ENCODE peak calls at places on chromosome 21, in seven cellular contexts. One of them, this sample, is unnamed.

GRCh38 chr21:17610862-17611261 is 1.8 kb downstream of the BTG3 start:
- DNase-seq in AG09309: no peak
- DNase-seq in GM12865: no peak
- DNase-seq in IMR-90: peak; percentile 11
- DNase-seq in CD4-positive, alpha-beta T cell: no peak
- DNase-seq in thoracic aorta: no peak
- DNase-seq in A549: peak; percentile 1
- DNase-seq in this sample: no peak

GRCh38 chr21:35294231-35294898 is 245.3 kb upstream of the RUNX1 start:
- DNase-seq in IMR-90: no peak
- DNase-seq in AG09309: no peak
- DNase-seq in thoracic aorta: no peak
- DNase-seq in CD4-positive, alpha-beta T cell: no peak
- DNase-seq in GM12865: no peak
- DNase-seq in A549: no peak
- DNase-seq in this sample: no peak

GRCh38 chr21:17270234-17270633 is 242.6 kb upstream of the CXADR start:
- DNase-seq in thoracic aorta: no peak
- DNase-seq in AG09309: peak; percentile 17
- DNase-seq in GM12865: no peak
- DNase-seq in A549: peak; percentile 18
- DNase-seq in CD4-positive, alpha-beta T cell: no peak
- DNase-seq in IMR-90: peak; percentile 31
- DNase-seq in this sample: no peak

GRCh38 chr21:27269646-27270045 is 302.8 kb upstream of the ADAMTS5 start:
- DNase-seq in IMR-90: peak; percentile 97
- DNase-seq in AG09309: peak; percentile 78
- DNase-seq in A549: no peak
- DNase-seq in thoracic aorta: no peak
- DNase-seq in GM12865: no peak
- DNase-seq in CD4-positive, alpha-beta T cell: no peak
- DNase-seq in this sample: no peak

GRCh38 chr21:34227386-34227852 is 136.4 kb upstream of the KCNE2 start:
- DNase-seq in IMR-90: peak; percentile 45
- DNase-seq in AG09309: no peak
- DNase-seq in GM12865: no peak
- DNase-seq in A549: no peak
- DNase-seq in CD4-positive, alpha-beta T cell: no peak
- DNase-seq in thoracic aorta: peak; percentile 19
- DNase-seq in this sample: no peak

GRCh38 chr21:30166705-30167104 is at the start of gene CLDN17:
- DNase-seq in thoracic aorta: no peak
- DNase-seq in IMR-90: no peak
- DNase-seq in A549: no peak
- DNase-seq in CD4-positive, alpha-beta T cell: no peak
- DNase-seq in AG09309: no peak
- DNase-seq in GM12865: no peak
- DNase-seq in this sample: no peak

GRCh38 chr21:34835526-34835925 is 166.7 kb downstream of the CLIC6 start:
- DNase-seq in A549: no peak
- DNase-seq in CD4-positive, alpha-beta T cell: no peak
- DNase-seq in GM12865: no peak
- DNase-seq in AG09309: peak; percentile 52
- DNase-seq in thoracic aorta: no peak
- DNase-seq in IMR-90: no peak
- DNase-seq in this sample: no peak

GRCh38 chr21:25638634-25639166 is 358 bp upstream of the JAM2 start:
- DNase-seq in thoracic aorta: no peak
- DNase-seq in GM12865: peak; percentile 29
- DNase-seq in A549: no peak
- DNase-seq in CD4-positive, alpha-beta T cell: no peak
- DNase-seq in IMR-90: peak; percentile 27
- DNase-seq in AG09309: no peak
- DNase-seq in this sample: no peak

GRCh38 chr21:33643658-33644311 is 1.5 kb downstream of the ITSN1 start:
- DNase-seq in IMR-90: no peak
- DNase-seq in GM12865: no peak
- DNase-seq in CD4-positive, alpha-beta T cell: no peak
- DNase-seq in A549: no peak
- DNase-seq in thoracic aorta: no peak
- DNase-seq in AG09309: no peak
- DNase-seq in this sample: no peak

GRCh38 chr21:14603202-14603601 is 57.1 kb upstream of the SAMSN1 start:
- DNase-seq in GM12865: no peak
- DNase-seq in thoracic aorta: no peak
- DNase-seq in CD4-positive, alpha-beta T cell: no peak
- DNase-seq in A549: no peak
- DNase-seq in IMR-90: peak; percentile 13
- DNase-seq in AG09309: no peak
- DNase-seq in this sample: no peak

GRCh38 chr21:41371698-41372030 is 9.8 kb downstream of the MX2 start:
- DNase-seq in IMR-90: no peak
- DNase-seq in A549: no peak
- DNase-seq in CD4-positive, alpha-beta T cell: no peak
- DNase-seq in thoracic aorta: no peak
- DNase-seq in AG09309: no peak
- DNase-seq in GM12865: no peak
- DNase-seq in this sample: no peak

GRCh38 chr21:33640697-33641338 is 723 bp downstream of the CRYZL1 start:
- DNase-seq in IMR-90: peak; percentile 22
- DNase-seq in AG09309: no peak
- DNase-seq in CD4-positive, alpha-beta T cell: no peak
- DNase-seq in thoracic aorta: no peak
- DNase-seq in GM12865: peak; percentile 34
- DNase-seq in A549: peak; percentile 14
- DNase-seq in this sample: no peak

GRCh38 chr21:42038826-42039425 is 28.8 kb upstream of the ZBTB21 start:
- DNase-seq in A549: no peak
- DNase-seq in AG09309: peak; percentile 38
- DNase-seq in thoracic aorta: no peak
- DNase-seq in GM12865: no peak
- DNase-seq in CD4-positive, alpha-beta T cell: no peak
- DNase-seq in IMR-90: peak; percentile 87
- DNase-seq in this sample: no peak

GRCh38 chr21:41612674-41613250 is 104.8 kb upstream of the TMPRSS2 start:
- DNase-seq in GM12865: no peak
- DNase-seq in thoracic aorta: peak; percentile 80
- DNase-seq in CD4-positive, alpha-beta T cell: no peak
- DNase-seq in AG09309: peak; percentile 99
- DNase-seq in IMR-90: peak; percentile 90
- DNase-seq in A549: peak; percentile 75
- DNase-seq in this sample: peak; percentile 58

GRCh38 chr21:39097981-39098380 is 85.3 kb downstream of the PSMG1 start:
- DNase-seq in thoracic aorta: no peak
- DNase-seq in CD4-positive, alpha-beta T cell: no peak
- DNase-seq in A549: no peak
- DNase-seq in IMR-90: no peak
- DNase-seq in GM12865: no peak
- DNase-seq in AG09309: no peak
- DNase-seq in this sample: no peak

GRCh38 chr21:39097335-39097861 is 85.9 kb downstream of the PSMG1 start:
- DNase-seq in CD4-positive, alpha-beta T cell: no peak
- DNase-seq in IMR-90: no peak
- DNase-seq in thoracic aorta: no peak
- DNase-seq in A549: no peak
- DNase-seq in GM12865: no peak
- DNase-seq in AG09309: no peak
- DNase-seq in this sample: no peak

GRCh38 chr21:39094847-39095525 is 88.3 kb downstream of the PSMG1 start:
- DNase-seq in CD4-positive, alpha-beta T cell: no peak
- DNase-seq in AG09309: peak; percentile 72
- DNase-seq in A549: peak; percentile 88
- DNase-seq in GM12865: no peak
- DNase-seq in IMR-90: peak; percentile 93
- DNase-seq in thoracic aorta: no peak
- DNase-seq in this sample: no peak

GRCh38 chr21:39095681-39096080 is 87.6 kb downstream of the PSMG1 start:
- DNase-seq in IMR-90: no peak
- DNase-seq in thoracic aorta: no peak
- DNase-seq in A549: no peak
- DNase-seq in CD4-positive, alpha-beta T cell: no peak
- DNase-seq in GM12865: no peak
- DNase-seq in AG09309: no peak
- DNase-seq in this sample: no peak

GRCh38 chr21:39096754-39097153 is 86.5 kb downstream of the PSMG1 start:
- DNase-seq in thoracic aorta: no peak
- DNase-seq in A549: no peak
- DNase-seq in IMR-90: no peak
- DNase-seq in CD4-positive, alpha-beta T cell: no peak
- DNase-seq in AG09309: no peak
- DNase-seq in GM12865: no peak
- DNase-seq in this sample: no peak
- TF ChIP-seq CTCF in thoracic aorta: no peak
- TF ChIP-seq CTCF in A549: no peak
- TF ChIP-seq CTCF in IMR-90: no peak
- TF ChIP-seq CTCF in CD4-positive, alpha-beta T cell: no peak
- TF ChIP-seq CTCF in AG09309: no peak
- TF ChIP-seq CTCF in GM12865: no peak
- TF ChIP-seq CTCF in this sample: no peak

GRCh38 chr21:45002381-45003204 is 62.8 kb downstream of the SLX9 start:
- DNase-seq in IMR-90: no peak
- DNase-seq in CD4-positive, alpha-beta T cell: no peak
- DNase-seq in A549: no peak
- DNase-seq in AG09309: no peak
- DNase-seq in GM12865: no peak
- DNase-seq in thoracic aorta: no peak
- DNase-seq in this sample: no peak

GRCh38 chr21:45004481-45005263 is 64.8 kb downstream of the SLX9 start:
- DNase-seq in CD4-positive, alpha-beta T cell: no peak
- DNase-seq in A549: no peak
- DNase-seq in GM12865: no peak
- DNase-seq in AG09309: no peak
- DNase-seq in IMR-90: peak; percentile 32
- DNase-seq in thoracic aorta: no peak
- DNase-seq in this sample: no peak

GRCh38 chr21:45004059-45004422 is 64.2 kb downstream of the SLX9 start:
- DNase-seq in IMR-90: no peak
- DNase-seq in GM12865: no peak
- DNase-seq in AG09309: no peak
- DNase-seq in CD4-positive, alpha-beta T cell: no peak
- DNase-seq in A549: no peak
- DNase-seq in thoracic aorta: no peak
- DNase-seq in this sample: no peak

GRCh38 chr21:45001134-45002095 is 61.6 kb downstream of the SLX9 start:
- DNase-seq in AG09309: peak; percentile 41
- DNase-seq in GM12865: no peak
- DNase-seq in A549: peak; percentile 20
- DNase-seq in CD4-positive, alpha-beta T cell: no peak
- DNase-seq in thoracic aorta: peak; percentile 64
- DNase-seq in IMR-90: peak; percentile 65
- DNase-seq in this sample: no peak

DNA sequence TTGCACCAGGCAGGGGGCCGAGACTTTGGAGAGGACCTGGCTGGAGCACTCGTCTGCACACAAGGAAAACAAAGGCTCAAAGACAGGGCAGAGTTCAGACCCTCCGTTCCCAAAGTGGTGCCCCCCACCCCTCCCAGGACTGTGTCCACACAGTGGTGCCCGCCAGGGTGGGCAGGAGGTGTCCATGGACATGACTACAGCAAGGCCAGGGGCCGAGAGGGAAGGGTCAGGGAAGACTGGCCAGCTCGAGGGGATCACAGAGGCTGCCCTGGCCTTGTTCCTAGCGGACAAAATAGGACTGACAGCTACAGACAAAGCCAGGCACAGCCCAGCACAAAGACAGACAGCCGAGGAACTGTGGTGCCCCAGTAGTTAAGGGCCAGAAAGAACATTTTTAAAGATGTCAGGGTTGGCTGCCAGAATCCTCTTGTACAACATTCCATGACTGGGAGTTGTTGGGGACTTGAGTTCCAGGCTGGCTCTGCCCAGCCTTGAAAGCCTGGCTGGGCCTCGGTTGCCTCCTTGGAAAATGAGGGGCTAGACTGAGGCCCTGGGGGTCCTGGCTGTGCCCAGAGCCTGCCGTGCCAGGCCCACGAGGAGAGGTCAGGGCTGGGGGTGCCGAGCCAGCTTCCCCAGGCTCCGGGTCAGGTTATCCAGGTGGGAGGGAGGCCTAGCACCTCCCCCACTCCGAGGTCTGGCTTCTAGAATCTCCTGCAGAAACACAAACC is 63.7 kb downstream of the SLX9 start:
- DNase-seq in thoracic aorta: no peak
- DNase-seq in CD4-positive, alpha-beta T cell: no peak
- DNase-seq in A549: no peak
- DNase-seq in GM12865: no peak
- DNase-seq in AG09309: no peak
- DNase-seq in IMR-90: no peak
- DNase-seq in this sample: no peak
- TF ChIP-seq CTCF in thoracic aorta: no peak
- TF ChIP-seq CTCF in CD4-positive, alpha-beta T cell: no peak
- TF ChIP-seq CTCF in A549: no peak
- TF ChIP-seq CTCF in GM12865: no peak
- TF ChIP-seq CTCF in AG09309: no peak
- TF ChIP-seq CTCF in IMR-90: no peak
- TF ChIP-seq CTCF in this sample: no peak

DNA sequence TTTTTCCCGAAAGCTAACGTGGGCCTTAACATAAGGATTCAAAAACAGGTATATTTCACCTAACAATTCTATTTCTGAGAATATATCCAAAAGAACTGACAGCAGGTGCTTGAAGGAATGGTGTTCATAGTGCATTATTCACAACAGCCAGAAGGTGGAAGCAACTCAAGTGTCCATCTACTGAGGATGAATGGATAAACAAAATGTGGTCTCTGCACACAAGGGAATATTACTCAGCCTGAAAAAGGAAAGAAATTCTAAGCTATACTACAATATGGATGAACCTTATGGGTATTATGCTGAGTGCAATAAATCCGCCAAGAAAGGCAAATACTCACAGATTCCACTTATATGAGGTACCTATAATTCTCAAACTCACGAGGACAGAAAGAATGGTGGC is 6.1 kb upstream of the RIPPLY3 start:
- DNase-seq in A549: peak; percentile 38
- DNase-seq in thoracic aorta: no peak
- DNase-seq in CD4-positive, alpha-beta T cell: no peak
- DNase-seq in AG09309: no peak
- DNase-seq in GM12865: no peak
- DNase-seq in IMR-90: no peak
- DNase-seq in this sample: no peak
- TF ChIP-seq CTCF in A549: peak; percentile 4
- TF ChIP-seq CTCF in thoracic aorta: no peak
- TF ChIP-seq CTCF in CD4-positive, alpha-beta T cell: no peak
- TF ChIP-seq CTCF in AG09309: no peak
- TF ChIP-seq CTCF in GM12865: no peak
- TF ChIP-seq CTCF in IMR-90: no peak
- TF ChIP-seq CTCF in this sample: no peak

DNA sequence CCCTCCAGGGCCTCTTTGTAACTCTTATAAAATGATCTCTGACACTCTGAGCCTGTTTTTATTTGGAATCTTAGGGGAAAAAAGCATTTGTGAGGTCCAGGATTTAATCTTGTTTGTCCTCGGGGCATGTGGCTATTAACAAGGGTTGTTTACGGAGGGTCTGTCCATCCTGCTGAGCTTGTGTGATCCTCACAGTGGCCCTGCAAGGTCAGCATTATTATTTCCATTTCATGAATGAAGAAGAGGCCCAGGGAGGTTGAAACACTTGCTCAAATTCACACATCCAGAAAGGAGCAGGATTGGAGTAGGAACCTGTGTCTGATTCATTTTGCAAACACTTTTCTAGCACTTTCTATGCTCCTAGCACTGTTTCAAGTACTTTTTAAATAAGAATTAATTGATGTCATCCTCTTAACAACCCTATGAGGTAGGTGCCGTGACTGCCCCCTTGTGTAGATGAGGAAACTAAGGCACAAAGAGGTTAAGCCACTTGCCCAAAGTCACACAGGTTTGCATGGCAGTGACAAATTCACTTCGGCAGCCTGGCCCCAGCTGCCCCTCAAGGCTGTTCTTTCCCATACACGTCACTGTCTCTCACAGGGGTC is 178.9 kb downstream of the MIS18A start:
- DNase-seq in GM12865: peak; percentile 5
- DNase-seq in A549: peak; percentile 2
- DNase-seq in IMR-90: peak; percentile 24
- DNase-seq in CD4-positive, alpha-beta T cell: no peak
- DNase-seq in AG09309: no peak
- DNase-seq in thoracic aorta: no peak
- DNase-seq in this sample: no peak
- TF ChIP-seq CTCF in GM12865: no peak
- TF ChIP-seq CTCF in A549: no peak
- TF ChIP-seq CTCF in IMR-90: peak; percentile 30
- TF ChIP-seq CTCF in CD4-positive, alpha-beta T cell: no peak
- TF ChIP-seq CTCF in AG09309: peak; percentile 13
- TF ChIP-seq CTCF in thoracic aorta: no peak
- TF ChIP-seq CTCF in this sample: no peak

This sample was measured in omental fat pad.